ENCODE peak calls at places on chromosomes 13 and 19, in five cellular contexts. N, Z, Q, M and K are unnamed samples.

GRCh38 chr13:76474356-76474755 is 411.8 kb downstream of the KCTD12 start:
- DNase-seq in N (no peak), Q (no peak), M (no peak), Z (no peak), K (no peak)

GRCh38 chr13:101408154-101408553 is 8.2 kb downstream of the NALCN start:
- DNase-seq in N (no peak), M (no peak), Z (no peak), Q (no peak), K (no peak)

GRCh38 chr19:4506449-4507149 is 11.7 kb downstream of the PLIN4 start:
- DNase-seq in N (no peak), M (no peak), Q (no peak), Z (no peak), K (no peak)

GRCh38 chr19:18849838-18850400 is 18.2 kb downstream of the UPF1 start:
- DNase-seq in M (no peak), Z (peak; percentile 49), N (no peak), Q (no peak), K (no peak)

GRCh38 chr13:39672378-39673132 is 17.1 kb downstream of the COG6 start:
- DNase-seq in N (no peak), Q (no peak), M (no peak), Z (no peak), K (no peak)

GRCh38 chr19:44050740-44051653 is 839 bp upstream of the ZNF223 start:
- DNase-seq in N (peak; percentile 24), M (no peak), Q (no peak), Z (no peak), K (no peak)

GRCh38 chr19:45955905-45956608 is 17.6 kb downstream of the NOVA2 start:
- DNase-seq in M (no peak), Z (no peak), Q (no peak), N (no peak), K (peak; percentile 43)

GRCh38 chr13:53191091-53191490 is 162.5 kb downstream of the OLFM4 start:
- DNase-seq in N (no peak), Q (no peak), Z (no peak), M (no peak), K (no peak)

GRCh38 chr19:44587863-44588752 is 25.3 kb upstream of the IGSF23 start:
- DNase-seq in N (no peak), Q (no peak), Z (no peak), M (no peak), K (no peak)

GRCh38 chr13:87129602-87130300 is 541.4 kb upstream of the SLITRK5 start:
- DNase-seq in Z (no peak), M (no peak), Q (no peak), N (no peak), K (no peak)

GRCh38 chr19:10044390-10044789 is 31.1 kb downstream of the RDH8 start:
- DNase-seq in Q (no peak), Z (no peak), M (no peak), N (no peak), K (no peak)

GRCh38 chr19:927044-927706 is 1.3 kb downstream of the ARID3A start:
- DNase-seq in N (peak; percentile 67), M (no peak), Q (peak; percentile 68), Z (peak; percentile 85), K (peak; percentile 54)

GRCh38 chr13:51816604-51817254 is 12.8 kb upstream of the DHRS12 start:
- DNase-seq in N (no peak), Z (no peak), M (no peak), Q (no peak), K (no peak)

GRCh38 chr13:32205426-32206096 is 109.6 kb downstream of the ZAR1L start:
- DNase-seq in Q (no peak), M (no peak), Z (no peak), N (no peak), K (no peak)

GRCh38 chr13:26280822-26281221 is 26.9 kb downstream of the CDK8 start:
- DNase-seq in Z (no peak), N (no peak), M (no peak), Q (no peak), K (no peak)
- TF ChIP-seq CTCF in Z (no peak), N (no peak), M (no peak), Q (no peak), K (no peak)

DNA sequence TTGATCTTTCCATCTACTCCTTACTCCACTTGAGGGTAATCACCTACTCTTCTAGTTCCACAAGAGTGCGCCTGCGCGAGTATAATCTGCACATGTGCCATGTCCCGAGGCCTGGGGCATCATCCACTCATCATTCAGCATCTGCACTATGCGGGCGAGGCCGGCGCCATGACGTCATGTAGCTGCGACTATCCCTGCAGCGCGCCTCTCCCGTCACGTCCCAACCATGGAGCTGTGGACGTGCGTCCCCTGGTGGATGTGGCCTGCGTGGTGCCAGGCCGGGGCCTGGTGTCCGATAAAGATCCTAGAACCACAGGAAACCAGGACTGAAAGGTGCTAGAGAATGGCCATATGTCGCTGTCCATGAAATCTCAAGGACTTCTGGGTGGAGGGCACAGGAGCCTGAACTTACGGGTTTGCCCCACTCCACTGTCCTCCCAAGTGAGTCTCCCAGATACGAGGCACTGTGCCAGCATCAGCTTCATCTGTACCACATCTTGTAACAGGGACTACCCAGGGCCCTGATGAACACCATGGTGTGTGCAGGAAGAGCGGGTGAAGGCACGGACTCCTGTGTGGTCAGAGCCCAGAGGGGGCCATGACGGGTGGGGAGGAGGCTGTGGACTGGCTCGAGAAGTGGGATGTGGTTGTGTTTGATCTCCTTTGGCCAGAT is 2.7 kb upstream of the KLK2 start:
- DNase-seq in M (no peak), Z (no peak), N (peak; percentile 44), Q (no peak), K (no peak)
- TF ChIP-seq CTCF in M (no peak), Z (no peak), N (peak; percentile 23), Q (no peak), K (no peak)

GRCh38 chr19:11479090-11479469 is 1.8 kb downstream of the ELAVL3 start:
- DNase-seq in Q (no peak), N (no peak), M (no peak), Z (no peak), K (no peak)

GRCh38 chr19:11475861-11476260 is 5.0 kb downstream of the ELAVL3 start:
- DNase-seq in Q (no peak), M (no peak), N (no peak), Z (no peak), K (no peak)

GRCh38 chr19:11478167-11479089 is 2.4 kb downstream of the ELAVL3 start:
- DNase-seq in Z (no peak), N (no peak), Q (no peak), M (no peak), K (no peak)

GRCh38 chr19:11479470-11480080 is 1.3 kb downstream of the ELAVL3 start:
- DNase-seq in Z (no peak), Q (peak; percentile 52), N (peak; percentile 93), M (no peak), K (peak; percentile 76)

DNA sequence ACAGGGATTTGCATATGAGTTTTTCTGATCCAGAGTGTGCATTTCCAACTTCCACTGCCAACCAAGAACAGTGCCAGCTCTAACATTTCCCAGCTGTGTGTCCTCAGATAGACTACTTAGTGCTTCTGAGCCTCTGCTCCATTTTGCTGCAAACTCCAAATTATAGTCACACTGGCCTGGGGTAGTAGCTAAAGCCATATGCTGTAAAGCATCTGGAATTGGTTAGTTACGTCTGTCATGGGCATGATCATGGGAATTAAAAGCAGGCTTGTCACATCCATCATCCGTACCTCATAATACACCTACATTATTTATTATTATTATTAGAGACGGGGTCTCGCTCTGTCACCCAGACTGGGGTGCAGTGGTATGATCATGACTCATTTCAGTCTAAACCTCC is 7.1 kb downstream of the ELAVL3 start:
- DNase-seq in M (no peak), Q (no peak), Z (no peak), N (no peak), K (no peak)
- TF ChIP-seq CTCF in M (no peak), Q (no peak), Z (no peak), N (no peak), K (no peak)

GRCh38 chr13:24605923-24606372 is 74.3 kb upstream of the ATP12A start:
- DNase-seq in N (no peak), M (no peak), Z (no peak), Q (no peak), K (no peak)
- TF ChIP-seq CTCF in N (no peak), M (no peak), Z (peak; percentile 47), Q (peak; percentile 5), K (peak; percentile 62)

GRCh38 chr13:109154546-109154945 is 525.1 kb downstream of the MYO16 start:
- DNase-seq in N (no peak), M (no peak), Q (no peak), Z (no peak), K (no peak)

GRCh38 chr13:109154146-109154545 is 524.7 kb downstream of the MYO16 start:
- DNase-seq in N (no peak), M (no peak), Z (no peak), Q (no peak), K (no peak)

GRCh38 chr13:109156181-109156935 is 526.9 kb downstream of the MYO16 start:
- DNase-seq in N (no peak), Z (no peak), Q (no peak), M (no peak), K (no peak)

GRCh38 chr13:109157275-109157674 is 527.9 kb downstream of the MYO16 start:
- DNase-seq in Q (no peak), M (no peak), N (peak; percentile 28), Z (no peak), K (no peak)

DNA sequence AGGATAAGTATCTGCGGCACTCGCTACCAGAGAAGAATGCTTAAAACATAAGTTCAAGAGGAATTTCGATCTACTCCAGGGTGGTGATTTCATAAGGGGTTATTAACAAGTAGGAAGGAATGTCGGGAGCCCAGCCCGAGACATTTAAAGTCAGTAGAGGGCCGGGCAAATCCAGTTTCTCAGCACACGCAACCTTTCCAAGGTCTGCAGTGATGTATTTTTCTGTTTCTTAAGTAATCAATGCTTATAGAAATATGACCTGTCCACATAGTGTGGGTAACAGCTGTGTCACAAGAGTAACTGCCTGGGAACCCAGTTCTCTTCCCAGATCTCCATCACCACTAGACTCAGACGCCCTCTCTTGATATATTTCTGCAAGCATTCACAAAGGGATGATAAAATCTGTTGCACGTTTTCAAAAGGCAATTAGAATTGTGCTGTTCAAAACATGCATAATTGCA is 525.9 kb downstream of the MYO16 start:
- DNase-seq in M (no peak), Q (no peak), N (no peak), Z (no peak), K (no peak)
- TF ChIP-seq CTCF in M (no peak), Q (no peak), N (no peak), Z (no peak), K (no peak)

DNA sequence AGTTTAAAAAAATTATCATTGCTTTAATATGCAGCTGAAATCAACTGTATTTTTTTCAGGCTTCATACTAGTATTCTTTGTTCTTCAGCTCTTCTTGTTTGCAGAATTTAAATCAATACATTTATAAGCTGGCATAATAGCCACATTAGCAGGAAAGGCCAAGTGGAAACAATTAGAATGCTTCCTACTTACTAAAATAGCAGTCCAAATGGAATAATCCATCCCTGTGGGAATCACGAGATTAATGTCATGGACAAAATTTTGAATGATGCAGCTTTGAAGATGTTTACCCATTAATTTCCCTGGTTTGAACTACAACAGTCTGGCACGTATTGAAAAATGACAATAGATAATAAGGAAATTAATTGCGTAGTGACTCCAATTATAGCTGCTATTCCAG is 2650.8 kb downstream of the PCDH9 start:
- DNase-seq in N (no peak), Q (no peak), M (no peak), Z (no peak), K (no peak)
- TF ChIP-seq CTCF in N (no peak), Q (no peak), M (no peak), Z (no peak), K (no peak)

GRCh38 chr19:40392894-40393517 is 3.0 kb upstream of the HIPK4 start:
- DNase-seq in N (no peak), M (no peak), Q (no peak), Z (no peak), K (no peak)
- TF ChIP-seq CTCF in N (no peak), M (no peak), Q (peak; percentile 20), Z (peak; percentile 14), K (no peak)